ENCODE peak calls at places on chromosome 22, in five cellular contexts. One of them, this sample, is unnamed. For H3K4me1, the result is how much of the 10 kb centered on the place peaks cover.

GRCh38 chr22:32335471-32335870 is 22.2 kb upstream of the RFPL3 start:
- DNase-seq in lower lobe of right lung: no peak
- DNase-seq in ovary: peak
- DNase-seq in IMR-90: no peak
- DNase-seq in upper lobe of right lung: peak
- DNase-seq in this sample: no peak

GRCh38 chr22:48888466-48889208 is 939.0 kb downstream of the BRD1 start:
- DNase-seq in upper lobe of right lung: peak
- DNase-seq in IMR-90: no peak
- DNase-seq in ovary: peak
- DNase-seq in lower lobe of right lung: peak
- DNase-seq in this sample: peak

GRCh38 chr22:36456459-36456835 is 25.0 kb downstream of the TXN2 start:
- DNase-seq in IMR-90: no peak
- DNase-seq in ovary: no peak
- DNase-seq in upper lobe of right lung: no peak
- DNase-seq in lower lobe of right lung: no peak
- DNase-seq in this sample: no peak

GRCh38 chr22:42967005-42967404 is 47.9 kb downstream of the PACSIN2 start:
- DNase-seq in lower lobe of right lung: no peak
- DNase-seq in ovary: no peak
- DNase-seq in IMR-90: no peak
- DNase-seq in upper lobe of right lung: no peak
- DNase-seq in this sample: no peak

GRCh38 chr22:40668611-40669390 is 10.5 kb upstream of the MCHR1 start:
- DNase-seq in ovary: no peak
- DNase-seq in IMR-90: peak
- DNase-seq in upper lobe of right lung: no peak
- DNase-seq in lower lobe of right lung: no peak
- DNase-seq in this sample: no peak

GRCh38 chr22:33299245-33299956 is 241.2 kb upstream of the SYN3 start:
- DNase-seq in IMR-90: no peak
- DNase-seq in lower lobe of right lung: no peak
- DNase-seq in ovary: no peak
- DNase-seq in upper lobe of right lung: no peak
- DNase-seq in this sample: peak

GRCh38 chr22:39144101-39144815 is 8.2 kb downstream of the CBX7 start:
- DNase-seq in upper lobe of right lung: no peak
- DNase-seq in lower lobe of right lung: peak
- DNase-seq in ovary: peak
- DNase-seq in IMR-90: peak
- DNase-seq in this sample: peak

GRCh38 chr22:42358643-42359558 is 73.3 kb downstream of the NFAM1 start:
- DNase-seq in IMR-90: no peak
- DNase-seq in lower lobe of right lung: no peak
- DNase-seq in ovary: no peak
- DNase-seq in upper lobe of right lung: no peak
- DNase-seq in this sample: no peak

GRCh38 chr22:39254789-39255298 is 10.1 kb upstream of the PDGFB start:
- DNase-seq in IMR-90: peak
- DNase-seq in lower lobe of right lung: no peak
- DNase-seq in upper lobe of right lung: no peak
- DNase-seq in ovary: no peak
- DNase-seq in this sample: no peak

GRCh38 chr22:42699281-42699681 is 21.4 kb downstream of the A4GALT start:
- DNase-seq in IMR-90: no peak
- DNase-seq in lower lobe of right lung: no peak
- DNase-seq in upper lobe of right lung: no peak
- DNase-seq in ovary: no peak
- DNase-seq in this sample: no peak

GRCh38 chr22:30582788-30583575 is 8.5 kb upstream of the GAL3ST1 start:
- DNase-seq in lower lobe of right lung: no peak
- DNase-seq in IMR-90: no peak
- DNase-seq in upper lobe of right lung: no peak
- DNase-seq in ovary: no peak
- DNase-seq in this sample: no peak

GRCh38 chr22:32820131-32820882 is 18.8 kb downstream of the TIMP3 start:
- DNase-seq in lower lobe of right lung: no peak
- DNase-seq in ovary: no peak
- DNase-seq in upper lobe of right lung: peak
- DNase-seq in IMR-90: peak
- DNase-seq in this sample: no peak

GRCh38 chr22:48405741-48406140 is 1421.9 kb downstream of the BRD1 start:
- DNase-seq in lower lobe of right lung: no peak
- DNase-seq in upper lobe of right lung: no peak
- DNase-seq in IMR-90: no peak
- DNase-seq in ovary: no peak
- DNase-seq in this sample: no peak

GRCh38 chr22:42300286-42301071 is 30.0 kb upstream of the TCF20 start:
- DNase-seq in ovary: no peak
- DNase-seq in lower lobe of right lung: no peak
- DNase-seq in IMR-90: no peak
- DNase-seq in upper lobe of right lung: no peak
- DNase-seq in this sample: no peak

GRCh38 chr22:27650572-27650971 is 151.0 kb downstream of the MN1 start:
- DNase-seq in upper lobe of right lung: no peak
- DNase-seq in ovary: peak
- DNase-seq in IMR-90: no peak
- DNase-seq in lower lobe of right lung: no peak
- DNase-seq in this sample: peak

GRCh38 chr22:30882974-30883533 is 85.5 kb downstream of the MORC2 start:
- DNase-seq in lower lobe of right lung: peak
- DNase-seq in ovary: no peak
- DNase-seq in IMR-90: no peak
- DNase-seq in upper lobe of right lung: peak
- DNase-seq in this sample: peak

GRCh38 chr22:36104435-36104834 is 56.1 kb downstream of the APOL3 start:
- DNase-seq in IMR-90: no peak
- DNase-seq in lower lobe of right lung: peak
- DNase-seq in upper lobe of right lung: no peak
- DNase-seq in ovary: no peak
- DNase-seq in this sample: no peak

GRCh38 chr22:25148149-25148691 is 51.4 kb upstream of the CRYBB3 start:
- DNase-seq in upper lobe of right lung: no peak
- DNase-seq in IMR-90: no peak
- DNase-seq in ovary: peak
- DNase-seq in lower lobe of right lung: no peak
- DNase-seq in this sample: no peak

GRCh38 chr22:48491451-48491941 is 1336.2 kb downstream of the BRD1 start:
- DNase-seq in IMR-90: no peak
- DNase-seq in lower lobe of right lung: no peak
- DNase-seq in ovary: no peak
- DNase-seq in upper lobe of right lung: peak
- DNase-seq in this sample: peak

GRCh38 chr22:23072035-23072910 is 2.0 kb downstream of the GNAZ start:
- DNase-seq in lower lobe of right lung: peak
- DNase-seq in IMR-90: peak
- DNase-seq in ovary: peak
- DNase-seq in upper lobe of right lung: peak
- DNase-seq in this sample: peak

GRCh38 chr22:23074451-23074850 is 4.1 kb downstream of the GNAZ start:
- DNase-seq in lower lobe of right lung: peak
- DNase-seq in IMR-90: no peak
- DNase-seq in upper lobe of right lung: peak
- DNase-seq in ovary: peak
- DNase-seq in this sample: peak

GRCh38 chr22:23071163-23072034 is 1.1 kb downstream of the GNAZ start:
- DNase-seq in IMR-90: no peak
- DNase-seq in ovary: peak
- DNase-seq in upper lobe of right lung: peak
- DNase-seq in lower lobe of right lung: peak
- DNase-seq in this sample: peak

GRCh38 chr22:23073506-23074229 is 3.3 kb downstream of the GNAZ start:
- DNase-seq in IMR-90: no peak
- DNase-seq in upper lobe of right lung: peak
- DNase-seq in ovary: peak
- DNase-seq in lower lobe of right lung: peak
- DNase-seq in this sample: peak

DNA sequence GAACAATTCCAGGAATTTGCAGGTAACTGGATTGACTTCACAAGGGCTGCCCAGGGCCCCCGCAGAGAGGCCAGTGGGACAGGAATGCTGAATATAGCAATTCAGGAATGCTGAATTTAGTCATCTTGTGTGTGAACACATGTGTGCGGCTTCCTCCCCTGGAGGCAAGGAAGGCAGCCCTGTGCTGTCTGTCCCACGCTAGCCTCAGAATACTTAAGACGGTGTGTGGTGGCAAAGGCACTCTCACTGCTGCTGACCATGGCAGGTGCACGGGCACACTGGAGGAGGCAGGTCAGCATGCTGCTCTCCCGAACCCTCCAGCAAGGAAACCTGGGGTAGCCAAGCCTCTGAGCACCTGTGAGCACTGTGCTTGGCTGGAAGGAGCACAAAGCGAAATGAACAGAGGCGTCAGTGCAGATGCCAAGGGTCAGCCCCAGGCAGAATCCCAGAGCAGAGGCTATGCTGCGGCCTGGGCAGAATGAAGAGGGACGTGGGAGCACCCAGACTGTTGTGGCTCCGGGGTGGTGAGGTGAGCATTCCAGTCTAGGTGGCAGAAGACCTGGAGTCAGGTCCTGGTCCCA is 2.7 kb downstream of the GNAZ start:
- DNase-seq in ovary: peak
- DNase-seq in IMR-90: no peak
- DNase-seq in lower lobe of right lung: peak
- DNase-seq in upper lobe of right lung: peak
- DNase-seq in this sample: peak
- H3K27ac ChIP-seq in ovary: no peak
- H3K27ac ChIP-seq in IMR-90: no peak
- H3K27ac ChIP-seq in lower lobe of right lung: no peak
- H3K27ac ChIP-seq in upper lobe of right lung: no peak
- H3K27ac ChIP-seq in this sample: no peak

GRCh38 chr22:37748659-37749058 is 51.8 kb downstream of the TRIOBP start:
- DNase-seq in IMR-90: no peak
- DNase-seq in lower lobe of right lung: no peak
- DNase-seq in ovary: no peak
- DNase-seq in upper lobe of right lung: no peak
- DNase-seq in this sample: no peak

GRCh38 chr22:37747715-37748100 is 50.9 kb downstream of the TRIOBP start:
- DNase-seq in upper lobe of right lung: no peak
- DNase-seq in lower lobe of right lung: no peak
- DNase-seq in ovary: no peak
- DNase-seq in IMR-90: no peak
- DNase-seq in this sample: no peak

GRCh38 chr22:37749831-37750595 is 53.2 kb downstream of the TRIOBP start:
- DNase-seq in upper lobe of right lung: no peak
- DNase-seq in ovary: no peak
- DNase-seq in lower lobe of right lung: no peak
- DNase-seq in IMR-90: peak
- DNase-seq in this sample: no peak

GRCh38 chr22:37750596-37751162 is 53.8 kb downstream of the TRIOBP start:
- DNase-seq in ovary: no peak
- DNase-seq in IMR-90: no peak
- DNase-seq in upper lobe of right lung: no peak
- DNase-seq in lower lobe of right lung: no peak
- DNase-seq in this sample: no peak

DNA sequence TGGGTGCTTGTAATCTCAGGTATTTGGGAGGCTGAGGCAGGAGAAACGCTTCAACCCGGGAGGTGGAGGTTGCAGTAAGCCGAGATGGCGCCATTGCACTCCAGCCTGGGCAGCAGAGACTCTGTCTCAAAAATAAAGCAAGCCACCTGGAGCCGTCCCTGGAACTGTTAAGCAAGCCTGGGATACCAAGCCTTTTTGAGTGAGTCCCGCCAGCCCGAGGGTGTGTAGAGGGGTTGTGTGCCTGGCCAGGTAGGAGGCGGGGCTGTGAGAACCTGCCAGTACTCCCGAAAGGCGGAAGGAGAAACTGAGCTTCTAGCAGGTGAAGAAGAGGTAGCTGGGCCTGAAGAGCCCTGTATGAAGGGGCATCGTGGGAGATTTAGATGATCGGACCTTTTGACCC is 52.4 kb downstream of the TRIOBP start:
- DNase-seq in upper lobe of right lung: peak
- DNase-seq in IMR-90: no peak
- DNase-seq in lower lobe of right lung: peak
- DNase-seq in ovary: no peak
- DNase-seq in this sample: no peak
- H3K4me1 ChIP-seq in upper lobe of right lung: half or more
- H3K4me1 ChIP-seq in IMR-90: half or more
- H3K4me1 ChIP-seq in lower lobe of right lung: half or more
- H3K4me1 ChIP-seq in ovary: half or more
- H3K4me1 ChIP-seq in this sample: half or more

GRCh38 chr22:26483043-26483438 is 542 bp downstream of the HPS4 start:
- DNase-seq in upper lobe of right lung: no peak
- DNase-seq in lower lobe of right lung: no peak
- DNase-seq in IMR-90: no peak
- DNase-seq in ovary: no peak
- DNase-seq in this sample: no peak

GRCh38 chr22:26483439-26484359 is at the start of the genes HPS4 and SRRD:
- DNase-seq in IMR-90: peak
- DNase-seq in ovary: peak
- DNase-seq in lower lobe of right lung: peak
- DNase-seq in upper lobe of right lung: peak
- DNase-seq in this sample: peak

GRCh38 chr22:26485991-26486390 is 2.3 kb downstream of the SRRD start:
- DNase-seq in upper lobe of right lung: no peak
- DNase-seq in lower lobe of right lung: no peak
- DNase-seq in IMR-90: no peak
- DNase-seq in ovary: no peak
- DNase-seq in this sample: no peak

GRCh38 chr22:26485013-26485412 is 1.3 kb downstream of the SRRD start:
- DNase-seq in IMR-90: no peak
- DNase-seq in upper lobe of right lung: no peak
- DNase-seq in ovary: no peak
- DNase-seq in lower lobe of right lung: no peak
- DNase-seq in this sample: no peak

DNA sequence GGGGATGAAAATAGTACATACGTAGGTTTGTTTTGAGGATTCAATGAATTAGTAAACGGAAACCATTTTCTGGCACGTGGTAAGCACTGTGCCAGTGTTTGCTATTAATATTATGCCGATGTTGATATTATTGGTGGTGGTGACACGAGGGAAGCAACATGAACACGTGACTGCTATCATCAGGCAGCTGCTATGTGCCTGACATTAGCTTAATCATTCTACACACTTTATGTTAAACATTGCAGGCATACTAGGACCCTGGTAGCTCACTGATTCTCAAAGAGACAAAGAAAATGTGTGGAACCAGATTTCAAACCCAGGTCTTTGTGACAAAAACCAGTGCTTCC is 656 bp downstream of the SRRD start:
- DNase-seq in IMR-90: peak
- DNase-seq in upper lobe of right lung: no peak
- DNase-seq in lower lobe of right lung: no peak
- DNase-seq in ovary: no peak
- DNase-seq in this sample: no peak
- TF ChIP-seq CTCF in IMR-90: no peak
- TF ChIP-seq CTCF in upper lobe of right lung: no peak
- TF ChIP-seq CTCF in lower lobe of right lung: no peak
- TF ChIP-seq CTCF in ovary: no peak
- TF ChIP-seq CTCF in this sample: no peak

DNA sequence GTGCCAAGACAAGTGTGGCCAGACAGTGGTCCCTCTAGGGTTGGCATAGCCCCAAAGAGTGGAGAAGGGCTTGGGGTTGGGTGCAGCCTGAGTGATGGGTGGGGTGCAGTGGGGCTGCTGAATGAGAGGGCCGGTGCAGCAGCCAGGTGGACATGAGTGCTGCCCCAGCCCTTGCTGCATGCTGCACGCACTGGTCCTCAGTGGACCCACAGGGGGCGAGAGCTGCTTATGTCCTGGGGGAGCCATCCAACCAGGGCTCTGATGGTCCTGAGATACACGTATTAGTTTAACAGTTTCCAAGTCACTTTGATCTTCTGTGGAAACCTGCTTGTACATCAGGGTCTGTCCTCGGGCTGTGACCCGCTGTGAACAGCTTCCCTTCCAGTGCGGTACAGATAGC is 23.9 kb upstream of the ACR start:
- DNase-seq in lower lobe of right lung: peak
- DNase-seq in upper lobe of right lung: peak
- DNase-seq in IMR-90: no peak
- DNase-seq in ovary: no peak
- DNase-seq in this sample: peak
- H3K27ac ChIP-seq in lower lobe of right lung: peak
- H3K27ac ChIP-seq in upper lobe of right lung: peak
- H3K27ac ChIP-seq in IMR-90: no peak
- H3K27ac ChIP-seq in ovary: no peak
- H3K27ac ChIP-seq in this sample: peak